ENCODE peak calls at places on chromosomes 12 and 14, in nine cellular contexts. One of them, this sample, is unnamed.

GRCh38 chr12:47377414-47378221 is 297.9 kb upstream of the AMIGO2 start:
- DNase-seq in WERI-Rb-1: no peak
- DNase-seq in AG10803: peak; percentile 100
- DNase-seq in T follicular helper cell: no peak
- DNase-seq in stimulated activated CD8-positive, alpha-beta memory T cell treated with anti-CD3 and anti-CD28 coated beads, Interleukin-4, amount 100 ng/mL, for 4 hours: no peak
- DNase-seq in endodermal cell: no peak
- DNase-seq in heart left ventricle: peak; percentile 87
- DNase-seq in CD8-positive, alpha-beta T cell: no peak
- DNase-seq in bronchial epithelial cell: peak; percentile 87
- DNase-seq in this sample: no peak

GRCh38 chr12:20629414-20630156 is 65.5 kb upstream of the SLCO1C1 start:
- DNase-seq in T follicular helper cell: no peak
- DNase-seq in stimulated activated CD8-positive, alpha-beta memory T cell treated with anti-CD3 and anti-CD28 coated beads, Interleukin-4, amount 100 ng/mL, for 4 hours: no peak
- DNase-seq in CD8-positive, alpha-beta T cell: no peak
- DNase-seq in AG10803: peak; percentile 5
- DNase-seq in heart left ventricle: no peak
- DNase-seq in bronchial epithelial cell: peak; percentile 61
- DNase-seq in WERI-Rb-1: no peak
- DNase-seq in endodermal cell: no peak
- DNase-seq in this sample: no peak

GRCh38 chr12:102888511-102888910 is 28.5 kb downstream of the PAH start:
- DNase-seq in endodermal cell: peak; percentile 76
- DNase-seq in bronchial epithelial cell: no peak
- DNase-seq in CD8-positive, alpha-beta T cell: no peak
- DNase-seq in heart left ventricle: no peak
- DNase-seq in stimulated activated CD8-positive, alpha-beta memory T cell treated with anti-CD3 and anti-CD28 coated beads, Interleukin-4, amount 100 ng/mL, for 4 hours: no peak
- DNase-seq in AG10803: no peak
- DNase-seq in T follicular helper cell: no peak
- DNase-seq in WERI-Rb-1: peak; percentile 72
- DNase-seq in this sample: no peak

GRCh38 chr14:65044596-65044959 is 57.7 kb downstream of the MAX start:
- DNase-seq in endodermal cell: no peak
- DNase-seq in stimulated activated CD8-positive, alpha-beta memory T cell treated with anti-CD3 and anti-CD28 coated beads, Interleukin-4, amount 100 ng/mL, for 4 hours: no peak
- DNase-seq in heart left ventricle: no peak
- DNase-seq in CD8-positive, alpha-beta T cell: no peak
- DNase-seq in T follicular helper cell: no peak
- DNase-seq in bronchial epithelial cell: no peak
- DNase-seq in WERI-Rb-1: no peak
- DNase-seq in AG10803: no peak
- DNase-seq in this sample: no peak

GRCh38 chr14:104660597-104660996 is 28.8 kb upstream of the INF2 start:
- DNase-seq in stimulated activated CD8-positive, alpha-beta memory T cell treated with anti-CD3 and anti-CD28 coated beads, Interleukin-4, amount 100 ng/mL, for 4 hours: no peak
- DNase-seq in bronchial epithelial cell: no peak
- DNase-seq in AG10803: no peak
- DNase-seq in WERI-Rb-1: no peak
- DNase-seq in CD8-positive, alpha-beta T cell: no peak
- DNase-seq in endodermal cell: no peak
- DNase-seq in heart left ventricle: no peak
- DNase-seq in T follicular helper cell: no peak
- DNase-seq in this sample: peak; percentile 74

GRCh38 chr14:55752580-55753365 is 172.8 kb downstream of the KTN1 start:
- DNase-seq in CD8-positive, alpha-beta T cell: no peak
- DNase-seq in bronchial epithelial cell: peak; percentile 81
- DNase-seq in T follicular helper cell: no peak
- DNase-seq in stimulated activated CD8-positive, alpha-beta memory T cell treated with anti-CD3 and anti-CD28 coated beads, Interleukin-4, amount 100 ng/mL, for 4 hours: no peak
- DNase-seq in AG10803: peak; percentile 26
- DNase-seq in heart left ventricle: no peak
- DNase-seq in WERI-Rb-1: no peak
- DNase-seq in endodermal cell: no peak
- DNase-seq in this sample: no peak

GRCh38 chr12:17609152-17609551 is 480.8 kb downstream of the RERGL start:
- DNase-seq in T follicular helper cell: no peak
- DNase-seq in AG10803: no peak
- DNase-seq in CD8-positive, alpha-beta T cell: no peak
- DNase-seq in endodermal cell: no peak
- DNase-seq in WERI-Rb-1: no peak
- DNase-seq in heart left ventricle: no peak
- DNase-seq in bronchial epithelial cell: no peak
- DNase-seq in stimulated activated CD8-positive, alpha-beta memory T cell treated with anti-CD3 and anti-CD28 coated beads, Interleukin-4, amount 100 ng/mL, for 4 hours: no peak
- DNase-seq in this sample: no peak

GRCh38 chr12:89117448-89118034 is 234.8 kb downstream of the DUSP6 start:
- DNase-seq in AG10803: no peak
- DNase-seq in heart left ventricle: no peak
- DNase-seq in CD8-positive, alpha-beta T cell: no peak
- DNase-seq in bronchial epithelial cell: peak; percentile 92
- DNase-seq in endodermal cell: no peak
- DNase-seq in WERI-Rb-1: no peak
- DNase-seq in stimulated activated CD8-positive, alpha-beta memory T cell treated with anti-CD3 and anti-CD28 coated beads, Interleukin-4, amount 100 ng/mL, for 4 hours: no peak
- DNase-seq in T follicular helper cell: no peak
- DNase-seq in this sample: no peak

GRCh38 chr12:66638666-66639065 is 40.2 kb downstream of the GRIP1 start:
- DNase-seq in heart left ventricle: no peak
- DNase-seq in bronchial epithelial cell: no peak
- DNase-seq in WERI-Rb-1: no peak
- DNase-seq in endodermal cell: no peak
- DNase-seq in AG10803: no peak
- DNase-seq in T follicular helper cell: no peak
- DNase-seq in stimulated activated CD8-positive, alpha-beta memory T cell treated with anti-CD3 and anti-CD28 coated beads, Interleukin-4, amount 100 ng/mL, for 4 hours: no peak
- DNase-seq in CD8-positive, alpha-beta T cell: no peak
- DNase-seq in this sample: no peak

GRCh38 chr14:105375635-105376057 is 22.7 kb upstream of the TEX22 start:
- DNase-seq in heart left ventricle: no peak
- DNase-seq in T follicular helper cell: no peak
- DNase-seq in endodermal cell: no peak
- DNase-seq in bronchial epithelial cell: peak; percentile 7
- DNase-seq in stimulated activated CD8-positive, alpha-beta memory T cell treated with anti-CD3 and anti-CD28 coated beads, Interleukin-4, amount 100 ng/mL, for 4 hours: no peak
- DNase-seq in CD8-positive, alpha-beta T cell: peak; percentile 35
- DNase-seq in AG10803: no peak
- DNase-seq in WERI-Rb-1: no peak
- DNase-seq in this sample: no peak

GRCh38 chr14:40398981-40399380 is 966.7 kb upstream of the FBXO33 start:
- DNase-seq in endodermal cell: no peak
- DNase-seq in heart left ventricle: no peak
- DNase-seq in AG10803: no peak
- DNase-seq in bronchial epithelial cell: no peak
- DNase-seq in T follicular helper cell: no peak
- DNase-seq in CD8-positive, alpha-beta T cell: no peak
- DNase-seq in stimulated activated CD8-positive, alpha-beta memory T cell treated with anti-CD3 and anti-CD28 coated beads, Interleukin-4, amount 100 ng/mL, for 4 hours: no peak
- DNase-seq in WERI-Rb-1: no peak
- DNase-seq in this sample: no peak

GRCh38 chr12:79939728-79940306 is 4.9 kb upstream of the PPP1R12A start:
- DNase-seq in AG10803: no peak
- DNase-seq in CD8-positive, alpha-beta T cell: no peak
- DNase-seq in bronchial epithelial cell: no peak
- DNase-seq in T follicular helper cell: no peak
- DNase-seq in stimulated activated CD8-positive, alpha-beta memory T cell treated with anti-CD3 and anti-CD28 coated beads, Interleukin-4, amount 100 ng/mL, for 4 hours: no peak
- DNase-seq in heart left ventricle: no peak
- DNase-seq in WERI-Rb-1: no peak
- DNase-seq in endodermal cell: no peak
- DNase-seq in this sample: no peak

GRCh38 chr12:112107728-112108447 is 695 bp downstream of the NAA25 start:
- DNase-seq in bronchial epithelial cell: no peak
- DNase-seq in WERI-Rb-1: peak; percentile 29
- DNase-seq in T follicular helper cell: no peak
- DNase-seq in AG10803: no peak
- DNase-seq in stimulated activated CD8-positive, alpha-beta memory T cell treated with anti-CD3 and anti-CD28 coated beads, Interleukin-4, amount 100 ng/mL, for 4 hours: no peak
- DNase-seq in endodermal cell: peak; percentile 77
- DNase-seq in heart left ventricle: peak; percentile 33
- DNase-seq in CD8-positive, alpha-beta T cell: peak; percentile 25
- DNase-seq in this sample: no peak

GRCh38 chr12:45215419-45216296 is at the start of gene ANO6:
- DNase-seq in stimulated activated CD8-positive, alpha-beta memory T cell treated with anti-CD3 and anti-CD28 coated beads, Interleukin-4, amount 100 ng/mL, for 4 hours: peak; percentile 49
- DNase-seq in AG10803: peak; percentile 86
- DNase-seq in endodermal cell: peak; percentile 97
- DNase-seq in bronchial epithelial cell: peak; percentile 72
- DNase-seq in CD8-positive, alpha-beta T cell: peak; percentile 69
- DNase-seq in WERI-Rb-1: peak; percentile 92
- DNase-seq in T follicular helper cell: peak; percentile 64
- DNase-seq in heart left ventricle: peak; percentile 91
- DNase-seq in this sample: peak; percentile 82

GRCh38 chr14:24145700-24146621 is at the start of gene PSME2:
- DNase-seq in stimulated activated CD8-positive, alpha-beta memory T cell treated with anti-CD3 and anti-CD28 coated beads, Interleukin-4, amount 100 ng/mL, for 4 hours: no peak
- DNase-seq in endodermal cell: no peak
- DNase-seq in AG10803: peak; percentile 53
- DNase-seq in CD8-positive, alpha-beta T cell: no peak
- DNase-seq in T follicular helper cell: no peak
- DNase-seq in heart left ventricle: no peak
- DNase-seq in bronchial epithelial cell: peak; percentile 71
- DNase-seq in WERI-Rb-1: no peak
- DNase-seq in this sample: no peak

GRCh38 chr12:50621435-50622304 is 116.9 kb downstream of the DIP2B start:
- DNase-seq in T follicular helper cell: no peak
- DNase-seq in CD8-positive, alpha-beta T cell: no peak
- DNase-seq in heart left ventricle: no peak
- DNase-seq in bronchial epithelial cell: no peak
- DNase-seq in AG10803: no peak
- DNase-seq in WERI-Rb-1: no peak
- DNase-seq in stimulated activated CD8-positive, alpha-beta memory T cell treated with anti-CD3 and anti-CD28 coated beads, Interleukin-4, amount 100 ng/mL, for 4 hours: no peak
- DNase-seq in endodermal cell: no peak
- DNase-seq in this sample: no peak

GRCh38 chr14:99124482-99125104 is 147.4 kb downstream of the BCL11B start:
- DNase-seq in CD8-positive, alpha-beta T cell: no peak
- DNase-seq in T follicular helper cell: no peak
- DNase-seq in stimulated activated CD8-positive, alpha-beta memory T cell treated with anti-CD3 and anti-CD28 coated beads, Interleukin-4, amount 100 ng/mL, for 4 hours: no peak
- DNase-seq in AG10803: no peak
- DNase-seq in heart left ventricle: no peak
- DNase-seq in bronchial epithelial cell: no peak
- DNase-seq in endodermal cell: peak; percentile 76
- DNase-seq in WERI-Rb-1: no peak
- DNase-seq in this sample: no peak

GRCh38 chr12:13347241-13348043 is 150.9 kb downstream of the EMP1 start:
- DNase-seq in AG10803: peak; percentile 93
- DNase-seq in CD8-positive, alpha-beta T cell: no peak
- DNase-seq in endodermal cell: no peak
- DNase-seq in stimulated activated CD8-positive, alpha-beta memory T cell treated with anti-CD3 and anti-CD28 coated beads, Interleukin-4, amount 100 ng/mL, for 4 hours: no peak
- DNase-seq in bronchial epithelial cell: peak; percentile 81
- DNase-seq in WERI-Rb-1: no peak
- DNase-seq in T follicular helper cell: no peak
- DNase-seq in heart left ventricle: no peak
- DNase-seq in this sample: no peak

GRCh38 chr12:93571854-93572711 is at the start of gene SOCS2:
- DNase-seq in heart left ventricle: peak; percentile 66
- DNase-seq in endodermal cell: peak; percentile 90
- DNase-seq in stimulated activated CD8-positive, alpha-beta memory T cell treated with anti-CD3 and anti-CD28 coated beads, Interleukin-4, amount 100 ng/mL, for 4 hours: no peak
- DNase-seq in WERI-Rb-1: peak; percentile 56
- DNase-seq in AG10803: no peak
- DNase-seq in CD8-positive, alpha-beta T cell: peak; percentile 25
- DNase-seq in T follicular helper cell: no peak
- DNase-seq in bronchial epithelial cell: no peak
- DNase-seq in this sample: peak; percentile 42

GRCh38 chr14:35818346-35819115 is 7.6 kb upstream of the BRMS1L start:
- DNase-seq in bronchial epithelial cell: peak; percentile 54
- DNase-seq in endodermal cell: no peak
- DNase-seq in CD8-positive, alpha-beta T cell: no peak
- DNase-seq in WERI-Rb-1: peak; percentile 37
- DNase-seq in AG10803: peak; percentile 41
- DNase-seq in heart left ventricle: no peak
- DNase-seq in T follicular helper cell: no peak
- DNase-seq in stimulated activated CD8-positive, alpha-beta memory T cell treated with anti-CD3 and anti-CD28 coated beads, Interleukin-4, amount 100 ng/mL, for 4 hours: no peak
- DNase-seq in this sample: peak; percentile 28

GRCh38 chr12:95959107-95959506 is 16.0 kb downstream of the AMDHD1 start:
- DNase-seq in WERI-Rb-1: no peak
- DNase-seq in bronchial epithelial cell: no peak
- DNase-seq in heart left ventricle: no peak
- DNase-seq in stimulated activated CD8-positive, alpha-beta memory T cell treated with anti-CD3 and anti-CD28 coated beads, Interleukin-4, amount 100 ng/mL, for 4 hours: no peak
- DNase-seq in T follicular helper cell: no peak
- DNase-seq in endodermal cell: peak; percentile 66
- DNase-seq in AG10803: peak; percentile 10
- DNase-seq in CD8-positive, alpha-beta T cell: no peak
- DNase-seq in this sample: no peak

GRCh38 chr12:98838282-98838681 is 193.2 kb downstream of the APAF1 start:
- DNase-seq in WERI-Rb-1: no peak
- DNase-seq in stimulated activated CD8-positive, alpha-beta memory T cell treated with anti-CD3 and anti-CD28 coated beads, Interleukin-4, amount 100 ng/mL, for 4 hours: no peak
- DNase-seq in bronchial epithelial cell: no peak
- DNase-seq in CD8-positive, alpha-beta T cell: no peak
- DNase-seq in heart left ventricle: no peak
- DNase-seq in T follicular helper cell: no peak
- DNase-seq in AG10803: peak; percentile 65
- DNase-seq in endodermal cell: peak; percentile 76
- DNase-seq in this sample: no peak

GRCh38 chr12:25884920-25885234 is 73.6 kb upstream of the RASSF8 start:
- DNase-seq in endodermal cell: peak; percentile 74
- DNase-seq in stimulated activated CD8-positive, alpha-beta memory T cell treated with anti-CD3 and anti-CD28 coated beads, Interleukin-4, amount 100 ng/mL, for 4 hours: no peak
- DNase-seq in T follicular helper cell: no peak
- DNase-seq in CD8-positive, alpha-beta T cell: no peak
- DNase-seq in heart left ventricle: no peak
- DNase-seq in AG10803: no peak
- DNase-seq in bronchial epithelial cell: no peak
- DNase-seq in WERI-Rb-1: no peak
- DNase-seq in this sample: no peak

GRCh38 chr12:6532927-6533652 is 1.2 kb upstream of the GAPDH start:
- DNase-seq in endodermal cell: peak; percentile 94
- DNase-seq in WERI-Rb-1: peak; percentile 75
- DNase-seq in T follicular helper cell: no peak
- DNase-seq in stimulated activated CD8-positive, alpha-beta memory T cell treated with anti-CD3 and anti-CD28 coated beads, Interleukin-4, amount 100 ng/mL, for 4 hours: no peak
- DNase-seq in heart left ventricle: peak; percentile 73
- DNase-seq in CD8-positive, alpha-beta T cell: peak; percentile 34
- DNase-seq in AG10803: peak; percentile 75
- DNase-seq in bronchial epithelial cell: peak; percentile 72
- DNase-seq in this sample: peak; percentile 67

GRCh38 chr14:69226178-69226577 is 33.8 kb upstream of the GALNT16 start:
- DNase-seq in bronchial epithelial cell: no peak
- DNase-seq in CD8-positive, alpha-beta T cell: no peak
- DNase-seq in stimulated activated CD8-positive, alpha-beta memory T cell treated with anti-CD3 and anti-CD28 coated beads, Interleukin-4, amount 100 ng/mL, for 4 hours: no peak
- DNase-seq in heart left ventricle: peak; percentile 10
- DNase-seq in WERI-Rb-1: no peak
- DNase-seq in T follicular helper cell: no peak
- DNase-seq in AG10803: no peak
- DNase-seq in endodermal cell: no peak
- DNase-seq in this sample: no peak

GRCh38 chr12:34391771-34392581 is 369.7 kb downstream of the ALG10 start:
- DNase-seq in AG10803: no peak
- DNase-seq in endodermal cell: peak; percentile 23
- DNase-seq in CD8-positive, alpha-beta T cell: peak; percentile 1
- DNase-seq in bronchial epithelial cell: no peak
- DNase-seq in stimulated activated CD8-positive, alpha-beta memory T cell treated with anti-CD3 and anti-CD28 coated beads, Interleukin-4, amount 100 ng/mL, for 4 hours: no peak
- DNase-seq in heart left ventricle: no peak
- DNase-seq in T follicular helper cell: no peak
- DNase-seq in WERI-Rb-1: no peak
- DNase-seq in this sample: no peak

GRCh38 chr12:104152691-104153241 is 14.8 kb upstream of the NFYB start:
- DNase-seq in AG10803: no peak
- DNase-seq in bronchial epithelial cell: no peak
- DNase-seq in endodermal cell: peak; percentile 56
- DNase-seq in stimulated activated CD8-positive, alpha-beta memory T cell treated with anti-CD3 and anti-CD28 coated beads, Interleukin-4, amount 100 ng/mL, for 4 hours: no peak
- DNase-seq in WERI-Rb-1: no peak
- DNase-seq in T follicular helper cell: no peak
- DNase-seq in heart left ventricle: no peak
- DNase-seq in CD8-positive, alpha-beta T cell: no peak
- DNase-seq in this sample: no peak

GRCh38 chr12:9106610-9107541 is 8.8 kb downstream of the A2M start:
- DNase-seq in stimulated activated CD8-positive, alpha-beta memory T cell treated with anti-CD3 and anti-CD28 coated beads, Interleukin-4, amount 100 ng/mL, for 4 hours: no peak
- DNase-seq in CD8-positive, alpha-beta T cell: no peak
- DNase-seq in bronchial epithelial cell: no peak
- DNase-seq in endodermal cell: no peak
- DNase-seq in T follicular helper cell: no peak
- DNase-seq in heart left ventricle: no peak
- DNase-seq in WERI-Rb-1: no peak
- DNase-seq in AG10803: no peak
- DNase-seq in this sample: no peak

GRCh38 chr12:108309674-108310312 is 29.3 kb downstream of the CMKLR1 start:
- DNase-seq in heart left ventricle: no peak
- DNase-seq in bronchial epithelial cell: no peak
- DNase-seq in endodermal cell: no peak
- DNase-seq in T follicular helper cell: no peak
- DNase-seq in WERI-Rb-1: no peak
- DNase-seq in AG10803: no peak
- DNase-seq in stimulated activated CD8-positive, alpha-beta memory T cell treated with anti-CD3 and anti-CD28 coated beads, Interleukin-4, amount 100 ng/mL, for 4 hours: no peak
- DNase-seq in CD8-positive, alpha-beta T cell: no peak
- DNase-seq in this sample: peak; percentile 47

GRCh38 chr12:85029456-85029855 is 6.6 kb downstream of the TSPAN19 start:
- DNase-seq in heart left ventricle: no peak
- DNase-seq in AG10803: peak; percentile 36
- DNase-seq in T follicular helper cell: no peak
- DNase-seq in stimulated activated CD8-positive, alpha-beta memory T cell treated with anti-CD3 and anti-CD28 coated beads, Interleukin-4, amount 100 ng/mL, for 4 hours: no peak
- DNase-seq in endodermal cell: no peak
- DNase-seq in bronchial epithelial cell: peak; percentile 44
- DNase-seq in CD8-positive, alpha-beta T cell: no peak
- DNase-seq in WERI-Rb-1: no peak
- DNase-seq in this sample: peak; percentile 8

GRCh38 chr12:8890313-8891084 is 23.8 kb upstream of the PHC1 start:
- DNase-seq in CD8-positive, alpha-beta T cell: peak; percentile 35
- DNase-seq in stimulated activated CD8-positive, alpha-beta memory T cell treated with anti-CD3 and anti-CD28 coated beads, Interleukin-4, amount 100 ng/mL, for 4 hours: peak; percentile 29
- DNase-seq in bronchial epithelial cell: peak; percentile 32
- DNase-seq in heart left ventricle: peak; percentile 45
- DNase-seq in WERI-Rb-1: peak; percentile 39
- DNase-seq in endodermal cell: peak; percentile 91
- DNase-seq in AG10803: peak; percentile 25
- DNase-seq in T follicular helper cell: peak; percentile 46
- DNase-seq in this sample: peak; percentile 73